ENCODE peak calls at places on chromosomes 1 and 21, in four cellular contexts. P is IMR-90, J is right lobe of liver, R is sigmoid colon. I is an unnamed sample.
A peak's percentile ranks its signal among the peaks of the same experiment; 100 is the strongest.

GRCh38 chr1:16375521-16376359 is 8.7 kb downstream of the SZRD1 start:
- DNase-seq in P (peak; percentile 78), J (no peak), R (no peak), I (no peak)

GRCh38 chr1:18100493-18101063 is 7.0 kb upstream of the IGSF21 start:
- DNase-seq in P (peak; percentile 49), J (no peak), R (peak; percentile 72), I (peak; percentile 85)

GRCh38 chr1:3029481-3029961 is 8.3 kb downstream of the ACTRT2 start:
- DNase-seq in P (no peak), J (no peak), R (peak; percentile 50), I (no peak)

GRCh38 chr1:20552728-20553571 is 577 bp downstream of the FAM43B start:
- DNase-seq in P (peak; percentile 11), J (no peak), R (no peak), I (no peak)

GRCh38 chr1:204255225-204255624 is 41.4 kb upstream of the GOLT1A start:
- DNase-seq in P (no peak), J (no peak), R (no peak), I (no peak)

GRCh38 chr1:39688706-39689105 is 2.5 kb downstream of the HPCAL4 start:
- DNase-seq in P (no peak), J (no peak), R (no peak), I (no peak)

GRCh38 chr1:161189036-161189435 is 9.8 kb downstream of the ADAMTS4 start:
- DNase-seq in P (no peak), J (no peak), R (no peak), I (no peak)

GRCh38 chr21:31397939-31398338 is 53.9 kb upstream of the TIAM1 start:
- DNase-seq in P (no peak), J (no peak), R (no peak), I (no peak)

GRCh38 chr1:234244482-234244881 is 128.8 kb upstream of the COA6 start:
- DNase-seq in P (no peak), J (no peak), R (no peak), I (no peak)

GRCh38 chr1:152580433-152580832 is at the start of gene LCE3D:
- DNase-seq in P (peak; percentile 0), J (no peak), R (no peak), I (no peak)

GRCh38 chr1:156848461-156849150 is 10.3 kb downstream of the INSRR start:
- DNase-seq in P (no peak), J (no peak), R (no peak), I (peak; percentile 69)

GRCh38 chr21:42941696-42942085 is 16.3 kb upstream of the ERVH48-1 start:
- DNase-seq in P (no peak), J (no peak), R (peak; percentile 38), I (peak; percentile 18)

GRCh38 chr1:224635356-224635755 is 19.2 kb downstream of the CNIH3 start:
- DNase-seq in P (peak; percentile 87), J (no peak), R (no peak), I (no peak)

GRCh38 chr1:25760871-25761270 is 39.1 kb upstream of the SELENON start:
- DNase-seq in P (no peak), J (no peak), R (no peak), I (no peak)

GRCh38 chr1:160046494-160047115 is 14.8 kb upstream of the PIGM start:
- DNase-seq in P (peak; percentile 21), J (no peak), R (peak; percentile 90), I (no peak)

GRCh38 chr1:229599218-229599812 is 26.6 kb downstream of the TAF5L start:
- DNase-seq in P (no peak), J (no peak), R (no peak), I (no peak)

GRCh38 chr1:67314696-67315095 is 7.0 kb downstream of the IL12RB2 start:
- DNase-seq in P (no peak), J (no peak), R (no peak), I (no peak)

GRCh38 chr21:46052703-46053651 is 44.9 kb upstream of the COL6A2 start:
- DNase-seq in P (peak; percentile 95), J (no peak), R (peak; percentile 63), I (no peak)

GRCh38 chr1:12158362-12159092 is 8.3 kb upstream of the TNFRSF1B start:
- DNase-seq in P (no peak), J (no peak), R (no peak), I (no peak)

GRCh38 chr1:16396591-16396990 is 29.5 kb downstream of the SZRD1 start:
- DNase-seq in P (peak; percentile 84), J (peak; percentile 41), R (peak; percentile 71), I (no peak)

GRCh38 chr21:36079010-36079649 is 9.3 kb downstream of the CBR1 start:
- DNase-seq in P (no peak), J (peak; percentile 64), R (no peak), I (peak; percentile 76)

GRCh38 chr1:235011599-235012435 is 116.8 kb downstream of the TOMM20 start:
- DNase-seq in P (peak; percentile 100), J (peak; percentile 59), R (peak; percentile 86), I (peak; percentile 94)

GRCh38 chr1:152427458-152427857 is 13.4 kb upstream of the CRNN start:
- DNase-seq in P (no peak), J (no peak), R (no peak), I (no peak)

GRCh38 chr1:210477328-210477924 is 148.7 kb downstream of the HHAT start:
- DNase-seq in P (peak; percentile 32), J (no peak), R (no peak), I (no peak)

GRCh38 chr1:15501208-15502032 is 22.6 kb downstream of the CASP9 start:
- DNase-seq in P (peak; percentile 49), J (peak; percentile 55), R (no peak), I (peak; percentile 73)

GRCh38 chr1:27342778-27343638 is 1.2 kb downstream of the SYTL1 start:
- DNase-seq in P (no peak), J (no peak), R (no peak), I (peak; percentile 90)

GRCh38 chr1:233730380-233730779 is 116.5 kb downstream of the KCNK1 start:
- DNase-seq in P (no peak), J (no peak), R (no peak), I (no peak)

GRCh38 chr21:26389971-26390641 is 183.0 kb downstream of the CYYR1 start:
- DNase-seq in P (peak; percentile 21), J (no peak), R (no peak), I (no peak)

GRCh38 chr1:61241864-61242472 is 159.6 kb downstream of the NFIA start:
- DNase-seq in P (no peak), J (no peak), R (no peak), I (no peak)

GRCh38 chr21:15539376-15539775 is 190.4 kb upstream of the USP25 start:
- DNase-seq in P (no peak), J (no peak), R (no peak), I (no peak)

GRCh38 chr1:83508485-83509151 is 490.3 kb downstream of the TTLL7 start:
- DNase-seq in P (peak; percentile 41), J (no peak), R (no peak), I (no peak)

GRCh38 chr1:210588357-210588756 is 259.7 kb downstream of the HHAT start:
- DNase-seq in P (no peak), J (no peak), R (no peak), I (no peak)

DNA sequence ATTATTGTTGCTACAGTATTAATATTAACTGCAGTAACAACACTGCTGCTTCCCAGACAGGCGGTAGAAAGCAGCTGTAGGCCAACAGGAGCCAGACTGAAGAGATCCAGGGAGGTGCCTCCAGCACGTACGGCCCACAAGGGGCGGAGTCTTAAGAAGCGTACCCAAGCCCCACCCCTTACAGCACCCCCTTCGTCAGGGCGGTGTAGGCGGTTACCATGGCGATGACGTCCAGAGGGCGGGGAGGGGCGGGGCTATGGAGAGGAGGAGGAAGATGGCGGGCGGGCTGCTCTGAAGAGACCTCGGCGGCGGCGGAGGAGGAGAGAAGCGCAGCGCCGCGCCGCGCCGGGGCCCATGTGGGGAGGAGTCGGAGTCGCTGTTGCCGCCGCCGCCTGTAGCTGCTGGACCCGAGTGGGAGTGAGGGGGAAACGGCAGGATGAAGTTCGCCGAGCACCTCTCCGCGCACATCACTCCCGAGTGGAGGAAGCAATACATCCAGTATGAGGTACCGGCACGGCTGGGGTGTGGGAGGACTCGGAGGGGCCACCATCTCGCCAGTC is at the start of gene XPR1:
- DNase-seq in P (peak; percentile 99), J (peak; percentile 98), R (peak; percentile 99), I (peak; percentile 98)
- TF ChIP-seq POLR2A in P (peak; percentile 74), J (peak; percentile 89), R (peak; percentile 89), I (peak; percentile 84)

GRCh38 chr1:121458291-121459048 is 273.7 kb downstream of the SRGAP2C start:
- DNase-seq in P (no peak), J (no peak), R (no peak), I (no peak)
- H3K4me3 ChIP-seq in P (no peak overlapping the region), J (no peak overlapping the region), R (no peak overlapping the region), I (no peak overlapping the region)

DNA sequence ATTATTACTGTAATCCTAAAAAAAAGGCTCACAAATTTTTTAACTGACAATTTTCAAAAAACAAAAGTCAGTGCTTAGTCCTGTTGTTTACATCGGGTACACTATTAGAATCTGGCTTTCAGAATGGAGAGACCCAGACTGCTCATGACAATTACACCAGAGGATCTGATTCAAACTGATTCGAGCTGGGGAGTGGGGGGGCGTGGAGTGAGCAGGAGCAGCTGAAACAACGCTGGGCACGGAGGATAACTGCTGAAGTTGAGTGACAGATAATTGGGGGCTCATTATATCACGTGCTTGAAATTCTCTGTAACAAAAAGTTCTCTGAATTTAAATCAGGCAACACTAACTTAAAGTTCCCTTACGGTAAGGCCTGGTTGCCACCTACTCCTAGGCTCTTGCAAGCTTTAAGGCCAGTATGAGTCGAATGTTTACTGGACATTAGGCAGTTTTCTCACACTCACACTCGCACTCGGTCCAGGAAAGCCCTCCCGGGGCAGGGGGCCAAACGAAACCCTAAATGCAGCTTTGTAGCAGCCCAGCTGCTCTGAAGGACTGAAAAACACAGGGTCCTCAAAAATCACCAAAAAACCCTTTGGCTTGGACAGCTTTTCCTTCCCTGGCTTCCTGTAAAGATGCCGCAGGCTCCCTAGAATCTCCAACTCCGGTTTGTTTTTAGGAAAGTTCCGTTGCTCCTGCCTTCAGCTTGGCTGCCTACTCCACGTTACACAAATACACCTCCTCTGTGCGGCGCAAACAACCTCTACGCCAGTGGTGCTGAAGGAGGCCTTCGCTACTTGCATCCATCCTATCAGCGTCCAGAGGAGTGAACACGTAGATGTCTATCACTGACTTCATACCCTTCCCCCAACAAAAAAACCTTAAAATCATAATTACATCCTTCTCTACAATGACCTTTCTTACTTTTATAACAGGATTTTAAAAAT is 42.9 kb downstream of the CAPZB start:
- DNase-seq in P (peak; percentile 60), J (no peak), R (peak; percentile 90), I (no peak)
- TF ChIP-seq POLR2A in P (no peak), J (no peak), R (no peak), I (no peak)

GRCh38 chr1:153888518-153888917 is 34.3 kb downstream of the GATAD2B start:
- DNase-seq in P (peak; percentile 16), J (no peak), R (no peak), I (no peak)
- H3K4me3 ChIP-seq in P (no peak overlapping the region), J (no peak overlapping the region), R (no peak overlapping the region), I (no peak overlapping the region)

GRCh38 chr1:23848673-23849616 is 19.1 kb downstream of the FUCA1 start:
- DNase-seq in P (no peak), J (no peak), R (no peak), I (no peak)
- TF ChIP-seq POLR2A in P (no peak), J (no peak), R (no peak), I (no peak)

DNA sequence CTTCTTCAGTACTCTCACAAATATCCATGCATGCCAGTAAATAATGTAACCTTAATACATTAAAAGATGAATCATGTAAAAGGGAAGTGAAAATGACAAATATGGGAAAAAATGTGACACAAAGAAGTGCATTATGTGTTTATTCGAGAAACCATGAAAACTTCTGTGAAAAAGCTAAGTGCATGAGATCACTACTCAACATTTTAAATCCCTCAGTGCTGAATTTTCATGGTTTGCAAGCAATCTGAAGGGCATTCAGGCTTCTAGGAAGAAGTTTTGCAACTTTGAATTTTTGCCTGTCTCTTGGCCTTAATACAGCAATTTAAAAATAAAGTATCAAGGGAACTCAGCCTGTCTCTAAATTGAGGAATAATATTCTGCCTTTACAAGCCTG is 78.2 kb downstream of the MAP3K7CL start:
- DNase-seq in P (peak; percentile 93), J (no peak), R (no peak), I (no peak)
- H3K4me3 ChIP-seq in P (no peak overlapping the region), J (no peak overlapping the region), R (no peak overlapping the region), I (no peak overlapping the region)